ENCODE peak calls at places on chromosomes 5 and 9, in six cellular contexts. I, J, V, B, U and Z are unnamed samples. For H3K4me1, the result is how much of the 10 kb centered on the place peaks cover.

GRCh38 chr9:18726546-18726945 is 252.6 kb downstream of the ADAMTSL1 start:
- DNase-seq in I (no peak), J (no peak), V (peak), B (no peak), U (no peak), Z (no peak)

GRCh38 chr5:77292026-77292757 is 81.7 kb downstream of the PDE8B start:
- DNase-seq in I (no peak), J (no peak), V (peak), B (no peak), U (no peak), Z (no peak)

GRCh38 chr5:32276173-32276853 is 36.4 kb downstream of the MTMR12 start:
- DNase-seq in I (no peak), J (no peak), V (peak), B (no peak), U (no peak), Z (no peak)

GRCh38 chr9:35756275-35756742 is 2.2 kb upstream of the MSMP start:
- DNase-seq in I (peak), J (no peak), V (no peak), B (no peak), U (peak), Z (peak)

GRCh38 chr5:80117446-80117845 is 82.3 kb downstream of the THBS4 start:
- DNase-seq in I (no peak), J (no peak), V (no peak), B (no peak), U (no peak), Z (no peak)

GRCh38 chr5:16666861-16667481 is 50.2 kb upstream of the RETREG1 start:
- DNase-seq in I (no peak), J (peak), V (peak), B (peak), U (peak), Z (no peak)

GRCh38 chr5:4553968-4554367 is 586.2 kb upstream of the ADAMTS16 start:
- DNase-seq in I (no peak), J (no peak), V (no peak), B (no peak), U (no peak), Z (no peak)

GRCh38 chr9:116589392-116590354 is 97.4 kb upstream of the TRIM32 start:
- DNase-seq in I (no peak), J (no peak), V (peak), B (peak), U (no peak), Z (no peak)

GRCh38 chr5:5665225-5666075 is 243.0 kb downstream of the ICE1 start:
- DNase-seq in I (no peak), J (no peak), V (no peak), B (no peak), U (no peak), Z (no peak)

GRCh38 chr5:89535421-89535820 is 652.4 kb upstream of the MEF2C start:
- DNase-seq in I (no peak), J (no peak), V (peak), B (no peak), U (no peak), Z (no peak)

GRCh38 chr5:78253201-78253600 is 41.3 kb downstream of the AP3B1 start:
- DNase-seq in I (no peak), J (no peak), V (peak), B (no peak), U (no peak), Z (no peak)

GRCh38 chr9:137429974-137430722 is 7.0 kb downstream of the NOXA1 start:
- DNase-seq in I (peak), J (no peak), V (no peak), B (no peak), U (no peak), Z (peak)

GRCh38 chr9:83572524-83572923 is 34.3 kb upstream of the FRMD3 start:
- DNase-seq in I (no peak), J (no peak), V (no peak), B (no peak), U (no peak), Z (no peak)

GRCh38 chr9:98455957-98456621 is 200.6 kb upstream of the TBC1D2 start:
- DNase-seq in I (no peak), J (no peak), V (peak), B (no peak), U (no peak), Z (no peak)

GRCh38 chr9:16653491-16654407 is 216.7 kb downstream of the BNC2 start:
- DNase-seq in I (no peak), J (no peak), V (no peak), B (no peak), U (no peak), Z (no peak)

GRCh38 chr9:82242285-82242963 is 253.9 kb downstream of the SPATA31D1 start:
- DNase-seq in I (no peak), J (no peak), V (no peak), B (no peak), U (no peak), Z (no peak)

GRCh38 chr9:972512-973294 is 3.8 kb upstream of the DMRT3 start:
- DNase-seq in I (no peak), J (no peak), V (no peak), B (peak), U (no peak), Z (no peak)

GRCh38 chr5:79025054-79025465 is 40.0 kb upstream of the ARSB start:
- DNase-seq in I (no peak), J (peak), V (peak), B (peak), U (peak), Z (peak)

GRCh38 chr9:113511047-113511521 is 47.6 kb downstream of the RGS3 start:
- DNase-seq in I (no peak), J (no peak), V (no peak), B (no peak), U (peak), Z (no peak)

GRCh38 chr5:157216395-157217142 is 35.9 kb downstream of the ITK start:
- DNase-seq in I (no peak), J (no peak), V (no peak), B (no peak), U (no peak), Z (no peak)

GRCh38 chr9:92489209-92489608 is 6.9 kb upstream of the ASPN start:
- DNase-seq in I (no peak), J (no peak), V (peak), B (no peak), U (no peak), Z (no peak)

GRCh38 chr5:176535101-176535654 is 2.0 kb downstream of the RNF44 start:
- DNase-seq in I (peak), J (no peak), V (peak), B (peak), U (no peak), Z (no peak)

GRCh38 chr5:175494271-175495183 is 16.2 kb downstream of the SFXN1 start:
- DNase-seq in I (no peak), J (peak), V (no peak), B (no peak), U (no peak), Z (no peak)

GRCh38 chr9:93470391-93470790 is 17.0 kb upstream of the FAM120AOS start:
- DNase-seq in I (no peak), J (no peak), V (no peak), B (no peak), U (no peak), Z (no peak)

GRCh38 chr9:34370970-34371880 is 5.5 kb downstream of the MYORG start:
- DNase-seq in I (no peak), J (no peak), V (no peak), B (peak), U (no peak), Z (no peak)

GRCh38 chr9:74951725-74952151 is 974 bp downstream of the C9orf40 start:
- DNase-seq in I (peak), J (peak), V (peak), B (peak), U (peak), Z (peak)

GRCh38 chr5:98513378-98513777 is 260.1 kb upstream of the RGMB start:
- DNase-seq in I (no peak), J (no peak), V (no peak), B (no peak), U (no peak), Z (no peak)

GRCh38 chr9:134425815-134426214 is 99.6 kb downstream of the RXRA start:
- DNase-seq in I (no peak), J (no peak), V (no peak), B (no peak), U (no peak), Z (no peak)

GRCh38 chr9:101307041-101307440 is 77.8 kb downstream of the BAAT start:
- DNase-seq in I (no peak), J (no peak), V (no peak), B (no peak), U (no peak), Z (no peak)

GRCh38 chr5:176888865-176889165 is 10.3 kb downstream of the HK3 start:
- DNase-seq in I (no peak), J (no peak), V (no peak), B (no peak), U (no peak), Z (no peak)

GRCh38 chr9:127886401-127886972 is 9.0 kb upstream of the AK1 start:
- DNase-seq in I (no peak), J (no peak), V (no peak), B (peak), U (no peak), Z (no peak)

GRCh38 chr5:180334751-180335613 is 18.2 kb downstream of the GFPT2 start:
- DNase-seq in I (no peak), J (no peak), V (no peak), B (no peak), U (no peak), Z (no peak)

GRCh38 chr9:135439916-135440315 is 39.7 kb upstream of the PPP1R26 start:
- DNase-seq in I (no peak), J (no peak), V (no peak), B (no peak), U (no peak), Z (no peak)

GRCh38 chr5:10140195-10140973 is 109.3 kb downstream of the ATPSCKMT start:
- DNase-seq in I (no peak), J (no peak), V (peak), B (peak), U (no peak), Z (no peak)

GRCh38 chr9:80259079-80259478 is 687.3 kb downstream of the TLE4 start:
- DNase-seq in I (no peak), J (no peak), V (no peak), B (no peak), U (no peak), Z (no peak)
- H3K27ac ChIP-seq in I (no peak), J (no peak), V (no peak), B (no peak), U (no peak), Z (no peak)

DNA sequence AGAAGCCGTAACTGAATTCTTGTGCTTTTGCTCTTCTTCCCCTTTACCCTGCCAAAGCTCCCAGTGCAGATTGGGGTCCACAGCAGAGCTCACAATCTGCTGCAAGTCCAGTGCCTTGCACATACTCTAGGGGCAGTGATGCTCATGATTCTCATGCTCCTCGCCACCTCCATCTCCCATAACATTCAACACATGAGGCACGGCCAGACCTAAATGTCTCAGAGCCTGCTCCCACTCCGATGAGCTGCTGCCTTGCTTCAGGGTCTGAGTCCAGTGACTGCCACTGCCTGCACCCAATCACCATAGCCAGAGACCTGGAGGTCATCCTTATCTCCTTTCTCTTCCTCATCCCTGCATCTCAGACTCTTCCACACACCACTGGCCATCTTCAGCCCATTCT is 10.5 kb downstream of the CSF1R start:
- DNase-seq in I (peak), J (peak), V (no peak), B (peak), U (no peak), Z (no peak)
- TF ChIP-seq CTCF in I (peak), J (no peak), V (no peak), B (no peak), U (no peak), Z (no peak)

DNA sequence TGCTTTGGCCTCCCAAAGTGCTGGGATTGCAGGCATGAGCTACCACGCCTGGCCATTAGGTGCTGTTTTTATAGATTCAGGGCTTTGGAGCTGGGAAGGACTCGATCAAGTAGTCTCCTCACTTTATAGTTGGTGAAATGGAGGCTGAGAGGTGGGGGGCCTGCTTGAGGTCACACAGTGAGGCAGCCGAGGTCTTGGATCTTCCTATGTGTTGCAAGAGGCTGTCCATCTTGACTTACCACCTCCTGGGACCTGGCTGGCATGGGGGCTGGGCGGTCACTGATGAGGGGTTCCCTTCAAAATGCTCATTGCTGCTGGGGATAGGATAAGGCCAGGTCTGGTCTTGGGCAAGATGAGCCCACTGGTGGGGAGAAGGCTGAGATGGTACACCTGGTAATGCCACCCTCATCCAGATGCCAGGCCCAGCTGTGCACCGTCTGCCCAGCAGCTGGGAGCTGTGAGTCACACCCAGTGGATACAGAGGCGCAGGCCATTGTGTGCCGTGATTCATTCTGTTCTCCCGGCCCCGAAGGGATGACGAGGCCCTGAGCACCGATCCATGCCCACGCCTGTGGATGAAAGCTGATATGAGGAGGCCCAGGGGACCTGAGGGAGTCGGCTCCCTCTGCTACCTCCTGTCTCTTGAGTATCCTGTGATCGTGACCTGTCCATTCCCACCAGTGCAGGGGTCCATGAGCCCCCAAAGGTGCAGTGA is 10.5 kb upstream of the NDST1 start:
- DNase-seq in I (no peak), J (no peak), V (peak), B (peak), U (peak), Z (peak)
- H3K4me1 ChIP-seq in I (under half), J (under half), V (half or more), B (half or more), U (half or more), Z (half or more)

GRCh38 chr9:14277761-14278160 is 36.2 kb downstream of the NFIB start:
- DNase-seq in I (no peak), J (no peak), V (no peak), B (no peak), U (no peak), Z (no peak)
- H3K27ac ChIP-seq in I (no peak), J (no peak), V (no peak), B (no peak), U (peak), Z (peak)

DNA sequence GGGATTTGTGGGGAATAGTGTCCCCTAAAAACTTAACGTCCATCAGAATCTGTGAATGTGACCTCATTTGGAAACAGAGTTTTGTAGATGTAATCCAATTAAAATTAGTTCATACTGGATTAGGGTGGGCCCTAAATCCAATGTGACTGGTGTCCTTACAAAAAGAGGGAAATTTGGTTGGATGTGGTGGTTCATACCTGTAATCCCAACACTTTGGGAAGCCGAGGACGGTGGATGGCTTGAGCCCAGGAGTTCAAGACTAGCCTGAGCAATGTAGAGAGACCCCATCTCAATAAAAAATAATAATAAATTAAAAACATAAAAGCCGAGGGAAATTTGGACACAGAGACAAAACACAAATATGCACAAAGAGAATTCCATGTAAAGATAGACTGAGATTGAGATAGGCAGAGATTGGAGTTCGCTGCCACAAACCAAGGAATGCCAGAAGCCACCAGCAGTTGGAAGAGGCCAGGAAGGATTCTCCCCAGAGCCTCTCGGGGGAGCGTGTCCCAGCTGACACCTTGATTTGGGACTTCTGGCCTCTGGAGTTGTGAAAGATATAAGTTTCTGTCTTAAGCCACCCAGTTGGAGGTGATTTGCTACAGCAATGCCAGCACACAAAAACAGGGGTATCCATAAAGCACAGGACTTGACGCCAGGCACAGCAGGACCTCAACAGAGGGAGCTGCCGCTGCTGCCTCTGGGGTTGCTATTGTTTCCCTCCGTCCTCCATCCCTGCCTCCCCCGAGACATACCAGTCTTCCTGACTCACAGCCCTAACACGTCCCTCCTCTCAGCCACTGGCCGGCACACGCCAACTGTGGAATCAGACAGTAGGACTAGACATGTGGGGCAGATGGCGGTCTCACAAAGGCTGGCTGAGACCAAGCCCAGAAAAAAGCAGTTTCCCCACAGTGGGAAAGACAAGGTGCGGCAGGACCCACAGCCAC is 73.8 kb upstream of the IL17B start:
- DNase-seq in I (no peak), J (no peak), V (peak), B (no peak), U (peak), Z (peak)
- TF ChIP-seq CTCF in I (no peak), J (no peak), V (peak), B (no peak), U (no peak), Z (no peak)